ENCODE peak calls at places on chromosome 2, in four cellular contexts. F is GM13977, S is IMR-90, E is KG1. X is an unnamed sample.

GRCh38 chr2:85653996-85654395 is 14.0 kb downstream of the SFTPB start:
- DNase-seq in F (no peak), E (no peak), S (no peak), X (no peak)

GRCh38 chr2:138059967-138060635 is 95.8 kb downstream of the HNMT start:
- DNase-seq in S (peak; percentile 41), E (no peak), F (no peak), X (peak; percentile 94)

GRCh38 chr2:16275131-16275530 is 334.8 kb downstream of the MYCN start:
- DNase-seq in E (no peak), F (no peak), S (no peak), X (no peak)

GRCh38 chr2:30691948-30692828 is 115.1 kb downstream of the CAPN13 start:
- DNase-seq in S (peak; percentile 37), E (no peak), F (no peak), X (peak; percentile 21)

GRCh38 chr2:49973917-49974368 is 819.6 kb upstream of the FSHR start:
- DNase-seq in E (peak; percentile 7), F (peak; percentile 16), S (no peak), X (peak; percentile 24)

GRCh38 chr2:171939754-171940093 is 17.5 kb downstream of the HAT1 start:
- DNase-seq in E (no peak), S (no peak), F (no peak), X (no peak)

GRCh38 chr2:240627736-240628506 is 2.6 kb downstream of the GPR35 start:
- DNase-seq in E (no peak), F (no peak), S (no peak), X (no peak)

GRCh38 chr2:101818531-101819451 is 121.3 kb downstream of the MAP4K4 start:
- DNase-seq in S (peak; percentile 89), E (no peak), F (no peak), X (no peak)

GRCh38 chr2:72887032-72887835 is at the start of gene SPR:
- DNase-seq in S (peak; percentile 40), F (peak; percentile 82), E (no peak), X (peak; percentile 58)